ENCODE peak calls at places on chromosomes 13 and 19, in five cellular contexts. P, F, W, Q and Z are unnamed samples.
A peak's percentile ranks its signal among the peaks of the same experiment; 100 is the strongest.

GRCh38 chr19:32219392-32219791 is 126.0 kb upstream of the ZNF507 start:
- DNase-seq in P (no peak), W (no peak), F (no peak), Q (no peak), Z (no peak)

GRCh38 chr13:44191504-44192171 is 182.0 kb upstream of the SERP2 start:
- DNase-seq in W (peak; percentile 38), Q (peak; percentile 82), P (no peak), F (peak; percentile 23), Z (peak; percentile 31)

GRCh38 chr13:70407486-70407885 is 299.2 kb upstream of the KLHL1 start:
- DNase-seq in Q (no peak), W (no peak), P (no peak), F (no peak), Z (no peak)

GRCh38 chr13:112067871-112068305 is 939 bp downstream of the SOX1 start:
- DNase-seq in Q (no peak), W (no peak), P (peak; percentile 39), F (no peak), Z (no peak)

GRCh38 chr19:18291019-18291524 is 9.7 kb upstream of the JUND start:
- DNase-seq in W (no peak), F (no peak), Q (no peak), P (no peak), Z (no peak)

GRCh38 chr13:29771247-29771646 is 79.2 kb downstream of the UBL3 start:
- DNase-seq in W (no peak), Q (no peak), P (peak; percentile 17), F (no peak), Z (peak; percentile 60)

GRCh38 chr19:38812841-38813320 is at the start of gene LGALS4:
- DNase-seq in Q (peak; percentile 3), P (no peak), W (no peak), F (no peak), Z (no peak)

GRCh38 chr19:54415208-54415900 is at the start of gene TTYH1:
- DNase-seq in P (no peak), Q (peak; percentile 85), W (peak; percentile 56), F (peak; percentile 44), Z (no peak)

GRCh38 chr13:42836930-42837329 is 55.5 kb downstream of the FAM216B start:
- DNase-seq in P (no peak), F (no peak), W (no peak), Q (peak; percentile 19), Z (no peak)

GRCh38 chr13:42524487-42525034 is 49.4 kb upstream of the TNFSF11 start:
- DNase-seq in F (no peak), P (no peak), W (no peak), Q (no peak), Z (no peak)